ENCODE peak calls at places on chromosomes 11 and 22, in five cellular contexts. U, E, D, O and S are unnamed samples.

GRCh38 chr11:62805044-62805892 is at the start of gene NXF1:
- DNase-seq in O (peak), D (peak), U (peak), E (peak), S (peak)

GRCh38 chr11:117843666-117844484 is 19.3 kb upstream of the FXYD2 start:
- DNase-seq in D (peak), U (peak), E (peak), O (peak), S (peak)

GRCh38 chr22:37121887-37122591 is 12.5 kb upstream of the TMPRSS6 start:
- DNase-seq in D (no peak), O (peak), U (peak), E (peak), S (peak)

GRCh38 chr22:19959043-19959586 is 17.5 kb upstream of the TXNRD2 start:
- DNase-seq in D (no peak), E (peak), U (no peak), O (peak), S (no peak)

GRCh38 chr11:3859373-3859881 is 4.0 kb downstream of the STIM1 start:
- DNase-seq in D (no peak), E (no peak), O (peak), U (peak), S (no peak)

GRCh38 chr22:23401111-23401909 is 178.8 kb downstream of the IGLL1 start:
- DNase-seq in E (peak), O (no peak), U (no peak), D (no peak), S (peak)

GRCh38 chr11:75796091-75796435 is 18.9 kb upstream of the UVRAG start:
- DNase-seq in O (no peak), E (no peak), U (no peak), D (no peak), S (peak)

GRCh38 chr11:11155962-11156815 is 196.9 kb downstream of the CSNK2A3 start:
- DNase-seq in E (no peak), D (no peak), O (no peak), U (peak), S (peak)